ENCODE peak calls at places on chromosome 11, in eight cellular contexts. B is activated CD8-positive, alpha-beta memory T cell treated with anti-CD3 and anti-CD28 coated beads for 24 hours; G is smooth muscle cell of the brain vasculature; I is NCI-H774; S is NCI-H1436; K is type B pancreatic cell; T is stimulated activated naive B cell treated with anti-CD40 and anti-IgM and Interleukin-4, amounts not matched to agents 10 μg/mL and 1 μg/mL and 100 μg/mL, for 72 hours; X is non-pigmented ciliary epithelial cell. H is an unnamed sample.

GRCh38 chr11:71470956-71471355 is 18.0 kb downstream of the NADSYN1 start:
- DNase-seq in I (no peak), K (no peak), S (no peak), X (no peak), T (no peak), B (no peak), G (no peak), H (no peak)

GRCh38 chr11:12785901-12786300 is 111.7 kb downstream of the TEAD1 start:
- DNase-seq in T (no peak), I (peak; percentile 68), B (no peak), G (no peak), X (no peak), K (no peak), S (peak; percentile 52), H (no peak)

GRCh38 chr11:3962406-3962840 is 107.0 kb downstream of the STIM1 start:
- DNase-seq in T (no peak), K (no peak), X (no peak), G (peak; percentile 68), S (no peak), B (no peak), I (no peak), H (no peak)

GRCh38 chr11:98099371-98099770 is 921.4 kb upstream of the CNTN5 start:
- DNase-seq in I (no peak), K (no peak), T (no peak), B (no peak), S (no peak), X (no peak), G (no peak), H (no peak)

GRCh38 chr11:119258983-119259382 is 52.8 kb downstream of the CBL start:
- DNase-seq in I (no peak), S (no peak), X (no peak), K (no peak), B (no peak), G (no peak), T (no peak), H (no peak)

GRCh38 chr11:62547691-62548281 is 1.2 kb upstream of the AHNAK start:
- DNase-seq in B (no peak), S (no peak), T (no peak), K (no peak), G (no peak), I (no peak), X (no peak), H (no peak)

GRCh38 chr11:95068549-95068948 is 1.8 kb downstream of the SRSF8 start:
- DNase-seq in T (peak; percentile 66), X (peak; percentile 90), S (peak; percentile 41), G (no peak), B (peak; percentile 75), I (peak; percentile 88), K (no peak), H (no peak)

GRCh38 chr11:8794677-8795103 is 112.1 kb downstream of the RPL27A start:
- DNase-seq in B (no peak), S (peak; percentile 13), G (no peak), K (no peak), I (no peak), X (no peak), T (no peak), H (no peak)

GRCh38 chr11:78168539-78169477 is 19.6 kb downstream of the KCTD21 start:
- DNase-seq in K (no peak), X (no peak), T (no peak), I (no peak), G (peak; percentile 57), B (no peak), S (no peak), H (peak; percentile 43)

GRCh38 chr11:72189448-72190250 is 2.3 kb upstream of the FOLR1 start:
- DNase-seq in I (peak; percentile 34), K (no peak), B (no peak), S (no peak), X (no peak), T (no peak), G (no peak), H (no peak)

GRCh38 chr11:122423283-122423682 is 232.2 kb upstream of the UBASH3B start:
- DNase-seq in I (no peak), X (no peak), G (no peak), B (no peak), T (no peak), S (no peak), K (no peak), H (no peak)

GRCh38 chr11:108142304-108142703 is 20.9 kb downstream of the ACAT1 start:
- DNase-seq in I (no peak), T (no peak), K (no peak), B (no peak), X (no peak), S (no peak), G (no peak), H (no peak)

GRCh38 chr11:132872223-132872622 is 660.1 kb downstream of the OPCML start:
- DNase-seq in S (no peak), T (no peak), K (no peak), I (no peak), X (no peak), B (no peak), G (no peak), H (no peak)

GRCh38 chr11:45106006-45106405 is 40.4 kb upstream of the PRDM11 start:
- DNase-seq in T (no peak), K (peak; percentile 52), S (no peak), G (no peak), I (no peak), B (peak; percentile 53), X (no peak), H (no peak)

GRCh38 chr11:122209619-122210377 is 93.8 kb upstream of the BLID start:
- DNase-seq in S (no peak), B (no peak), I (no peak), G (peak; percentile 87), K (no peak), X (no peak), T (no peak), H (peak; percentile 59)